ENCODE peak calls at places on chromosomes 3 and 15, in ten cellular contexts. J is body of pancreas, Q is A549, H is RWPE1, R is heart right ventricle, P is left ventricle myocardium inferior, Y is brain microvascular endothelial cell, T is hepatocyte, B is thyroid gland, W is transverse colon. C is an unnamed sample.

GRCh38 chr3:127789051-127789450 is 33.3 kb downstream of the MGLL start:
- DNase-seq in J (no peak), Q (no peak), H (no peak), R (no peak), P (no peak), Y (no peak), T (no peak), B (no peak), W (no peak), C (no peak)

GRCh38 chr3:133437391-133438093 is 37.7 kb downstream of the BFSP2 start:
- DNase-seq in J (peak; percentile 35), Q (peak; percentile 68), H (no peak), R (no peak), P (no peak), Y (no peak), T (no peak), B (peak; percentile 27), W (no peak), C (no peak)

GRCh38 chr3:180707921-180708320 is 28.6 kb upstream of the CCDC39 start:
- DNase-seq in J (no peak), Q (no peak), H (no peak), R (no peak), P (no peak), Y (no peak), T (no peak), B (no peak), W (no peak), C (no peak)

GRCh38 chr15:55742927-55743614 is at the start of gene PRTG:
- DNase-seq in J (peak; percentile 37), Q (peak; percentile 92), H (peak; percentile 22), R (peak; percentile 80), P (peak; percentile 81), Y (peak; percentile 69), T (peak; percentile 84), B (peak; percentile 90), W (peak; percentile 38), C (peak; percentile 65)

GRCh38 chr3:189902230-189903186 is 218.2 kb downstream of the P3H2 start:
- DNase-seq in J (no peak), Q (no peak), H (no peak), R (no peak), P (no peak), Y (no peak), T (no peak), B (no peak), W (no peak), C (no peak)

GRCh38 chr3:77254967-77255831 is 215.3 kb downstream of the ROBO2 start:
- DNase-seq in J (peak; percentile 50), Q (peak; percentile 52), H (peak; percentile 25), R (peak; percentile 40), P (no peak), Y (peak; percentile 56), T (peak; percentile 81), B (peak; percentile 27), W (peak; percentile 16), C (peak; percentile 40)

GRCh38 chr3:81761904-81762565 is 590 bp upstream of the GBE1 start:
- DNase-seq in J (no peak), Q (no peak), H (no peak), R (no peak), P (no peak), Y (no peak), T (no peak), B (no peak), W (no peak), C (no peak)

GRCh38 chr3:65758871-65759598 is 279.7 kb downstream of the MAGI1 start:
- DNase-seq in J (no peak), Q (no peak), H (no peak), R (no peak), P (no peak), Y (no peak), T (no peak), B (no peak), W (no peak), C (no peak)

GRCh38 chr3:51982838-51983577 is at the start of gene ACY1:
- DNase-seq in J (peak; percentile 87), Q (peak; percentile 84), H (peak; percentile 90), R (peak; percentile 87), P (peak; percentile 91), Y (peak; percentile 71), T (peak; percentile 95), B (peak; percentile 95), W (peak; percentile 92), C (peak; percentile 92)

GRCh38 chr15:57555270-57555669 is 36.4 kb upstream of the MYZAP start:
- DNase-seq in J (no peak), Q (no peak), H (no peak), R (no peak), P (no peak), Y (no peak), T (no peak), B (peak; percentile 25), W (no peak), C (no peak)

GRCh38 chr3:123489400-123490004 is 40.6 kb upstream of the ADCY5 start:
- DNase-seq in J (peak; percentile 65), Q (peak; percentile 68), H (peak; percentile 65), R (peak; percentile 80), P (peak; percentile 73), Y (peak; percentile 52), T (peak; percentile 80), B (peak; percentile 65), W (peak; percentile 68), C (peak; percentile 65)

GRCh38 chr3:184937611-184938010 is 125.6 kb downstream of the VPS8 start:
- DNase-seq in J (no peak), Q (no peak), H (no peak), R (no peak), P (no peak), Y (no peak), T (no peak), B (no peak), W (no peak), C (no peak)

DNA sequence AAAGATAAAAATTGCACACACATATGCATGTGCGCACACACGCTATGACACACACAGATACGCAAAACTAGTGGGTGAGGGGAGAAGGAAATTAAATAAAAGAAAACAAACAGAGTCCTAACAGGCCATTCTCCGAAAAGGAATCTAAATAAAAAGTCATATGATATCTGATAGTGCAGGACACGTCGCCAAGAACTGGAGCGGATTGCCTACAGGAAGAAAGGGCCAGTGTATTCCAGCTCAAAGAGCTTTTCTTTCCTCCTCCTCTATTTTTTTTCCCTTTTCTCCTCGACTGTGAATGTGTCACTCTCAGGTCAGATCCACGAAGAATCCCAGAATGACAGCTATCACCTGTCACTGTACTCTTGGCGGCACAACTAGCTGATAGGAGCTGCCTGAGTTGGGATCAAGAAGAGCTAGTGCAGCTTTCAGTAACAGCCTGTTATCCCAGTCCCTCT is 157.8 kb downstream of the TIGIT start:
- DNase-seq in J (peak; percentile 41), Q (no peak), H (no peak), R (peak; percentile 29), P (peak; percentile 23), Y (peak; percentile 20), T (no peak), B (peak; percentile 24), W (peak; percentile 11), C (peak; percentile 60)
- H3K27ac ChIP-seq in J (peak overlapping the region; percentile 66), Q (no peak overlapping the region), H (no peak overlapping the region), R (peak overlapping the region; percentile 80), P (peak overlapping the region; percentile 88), Y (no peak overlapping the region), T (peak overlapping the region; percentile 59), B (peak overlapping the region; percentile 73), W (peak overlapping the region; percentile 37), C (peak overlapping the region; percentile 85)

GRCh38 chr15:31350771-31351170 is 24.1 kb downstream of the KLF13 start:
- DNase-seq in J (no peak), Q (no peak), H (no peak), R (no peak), P (no peak), Y (no peak), T (no peak), B (peak; percentile 28), W (no peak), C (no peak)

GRCh38 chr15:31352283-31352880 is 25.7 kb downstream of the KLF13 start:
- DNase-seq in J (peak; percentile 94), Q (no peak), H (no peak), R (peak; percentile 71), P (peak; percentile 84), Y (no peak), T (no peak), B (peak; percentile 87), W (peak; percentile 67), C (peak; percentile 87)

GRCh38 chr15:31352911-31353811 is 26.5 kb downstream of the KLF13 start:
- DNase-seq in J (peak; percentile 60), Q (no peak), H (no peak), R (peak; percentile 91), P (peak; percentile 77), Y (peak; percentile 62), T (peak; percentile 48), B (peak; percentile 90), W (peak; percentile 78), C (peak; percentile 67)

GRCh38 chr15:31357148-31357547 is 30.5 kb downstream of the KLF13 start:
- DNase-seq in J (no peak), Q (no peak), H (no peak), R (no peak), P (no peak), Y (no peak), T (no peak), B (no peak), W (no peak), C (no peak)

DNA sequence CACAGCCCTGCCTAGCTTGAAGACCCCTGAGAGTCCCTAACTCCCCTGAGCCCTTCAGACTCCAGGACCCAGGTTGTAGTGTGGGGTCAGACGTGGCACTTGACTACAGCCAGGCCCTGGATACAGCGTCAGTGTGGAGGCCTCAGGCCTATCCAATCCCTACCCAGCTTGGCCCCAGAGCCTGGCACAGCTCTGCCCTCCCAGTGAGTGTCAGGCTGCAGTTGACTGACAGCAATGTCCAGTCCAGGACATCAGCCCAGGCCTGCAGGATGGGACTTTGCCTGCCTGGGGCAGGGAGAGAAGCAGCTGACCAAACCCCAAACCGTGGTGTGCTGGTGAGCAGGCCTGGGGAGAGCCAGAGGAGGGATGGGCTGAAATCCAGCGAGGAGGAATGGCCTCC is 27.3 kb downstream of the KLF13 start:
- DNase-seq in J (peak; percentile 42), Q (no peak), H (no peak), R (peak; percentile 70), P (peak; percentile 75), Y (no peak), T (no peak), B (peak; percentile 64), W (no peak), C (no peak)
- H3K27ac ChIP-seq in J (peak overlapping the region; percentile 86), Q (no peak overlapping the region), H (peak overlapping the region; percentile 95), R (peak overlapping the region; percentile 94), P (peak overlapping the region; percentile 100), Y (peak overlapping the region; percentile 30), T (peak overlapping the region; percentile 52), B (peak overlapping the region; percentile 100), W (peak overlapping the region; percentile 89), C (peak overlapping the region; percentile 87)

DNA sequence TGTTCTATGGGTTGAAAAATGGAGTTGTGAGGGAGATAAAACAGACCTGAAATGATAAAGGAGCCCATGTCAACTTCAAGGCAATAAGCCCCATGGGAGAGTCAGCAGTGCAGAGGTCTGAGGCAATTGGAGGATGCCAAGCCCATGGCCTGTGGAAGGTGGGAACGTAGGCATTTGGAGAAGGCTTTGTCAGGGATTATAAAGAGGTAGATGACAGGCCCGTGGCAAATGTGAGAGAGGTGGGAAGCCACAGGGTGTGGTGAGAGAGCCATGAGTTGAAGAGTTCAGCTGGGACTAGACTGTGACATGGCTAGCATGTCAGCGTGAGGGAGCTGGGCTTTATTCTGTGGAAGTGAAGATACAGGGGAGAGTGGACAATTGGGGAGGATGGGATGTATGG is 35.4 kb downstream of the MFSD1 start:
- DNase-seq in J (no peak), Q (no peak), H (no peak), R (no peak), P (no peak), Y (no peak), T (no peak), B (no peak), W (no peak), C (no peak)
- H3K27ac ChIP-seq in J (no peak overlapping the region), Q (no peak overlapping the region), H (no peak overlapping the region), R (no peak overlapping the region), P (no peak overlapping the region), Y (no peak overlapping the region), T (no peak overlapping the region), B (no peak overlapping the region), W (no peak overlapping the region), C (no peak overlapping the region)

GRCh38 chr3:141840737-141841544 is 35.5 kb upstream of the ATP1B3 start:
- DNase-seq in J (no peak), Q (no peak), H (peak; percentile 59), R (no peak), P (no peak), Y (peak; percentile 17), T (no peak), B (no peak), W (no peak), C (no peak)
- H3K27ac ChIP-seq in J (no peak overlapping the region), Q (no peak overlapping the region), H (peak overlapping the region; percentile 96), R (peak overlapping the region; percentile 70), P (peak overlapping the region; percentile 83), Y (no peak overlapping the region), T (no peak overlapping the region), B (no peak overlapping the region), W (no peak overlapping the region), C (no peak overlapping the region)